ENCODE peak calls at places on chromosomes 16 and 17, in nine cellular contexts. E is breast epithelium; F is uterus; Q is cardiac muscle cell; A is CD8-positive, alpha-beta memory T cell; O is IMR-90; V is mesenchymal stem cell; X is heart right ventricle; L is tibial nerve. T is an unnamed sample.

GRCh38 chr16:83676056-83676455 is 131.7 kb upstream of the HSBP1 start:
- DNase-seq in O (no peak), L (no peak), A (no peak), Q (no peak), X (no peak), V (no peak), E (no peak), F (no peak), T (no peak)

GRCh38 chr16:68444058-68444657 is 4.2 kb downstream of the SMPD3 start:
- DNase-seq in X (peak; percentile 36), O (peak; percentile 21), Q (peak; percentile 59), F (no peak), A (no peak), L (no peak), E (no peak), V (peak; percentile 48), T (peak; percentile 41)

GRCh38 chr16:12902511-12903324 is 1.3 kb downstream of the SHISA9 start:
- DNase-seq in O (no peak), E (no peak), Q (no peak), X (no peak), A (no peak), F (no peak), L (no peak), V (no peak), T (no peak)

GRCh38 chr16:15055141-15056053 is 477 bp downstream of the NTAN1 start:
- DNase-seq in Q (no peak), L (no peak), A (peak; percentile 68), O (peak; percentile 23), X (peak; percentile 54), E (no peak), F (peak; percentile 35), V (peak; percentile 56), T (no peak)

GRCh38 chr17:42518046-42518754 is 17.8 kb upstream of the NAGLU start:
- DNase-seq in E (peak; percentile 89), L (peak; percentile 86), A (no peak), X (peak; percentile 86), V (peak; percentile 98), Q (peak; percentile 97), F (peak; percentile 91), O (peak; percentile 98), T (peak; percentile 73)

GRCh38 chr16:13390093-13390985 is 488.9 kb downstream of the SHISA9 start:
- DNase-seq in L (no peak), Q (no peak), F (no peak), V (no peak), O (no peak), E (no peak), A (no peak), X (no peak), T (no peak)

GRCh38 chr17:46974086-46974485 is 5.0 kb downstream of the RPRML start:
- DNase-seq in E (no peak), V (no peak), F (no peak), A (no peak), Q (no peak), O (no peak), X (no peak), L (no peak), T (no peak)

GRCh38 chr17:58991718-58992331 is 114.9 kb downstream of the TRIM37 start:
- DNase-seq in Q (peak; percentile 11), L (no peak), F (no peak), O (peak; percentile 63), X (no peak), A (no peak), E (no peak), V (peak; percentile 52), T (no peak)

GRCh38 chr17:58318627-58319180 is 9.9 kb downstream of the TSPOAP1 start:
- DNase-seq in V (no peak), F (peak; percentile 3), E (no peak), L (no peak), X (no peak), A (no peak), Q (no peak), O (no peak), T (no peak)

DNA sequence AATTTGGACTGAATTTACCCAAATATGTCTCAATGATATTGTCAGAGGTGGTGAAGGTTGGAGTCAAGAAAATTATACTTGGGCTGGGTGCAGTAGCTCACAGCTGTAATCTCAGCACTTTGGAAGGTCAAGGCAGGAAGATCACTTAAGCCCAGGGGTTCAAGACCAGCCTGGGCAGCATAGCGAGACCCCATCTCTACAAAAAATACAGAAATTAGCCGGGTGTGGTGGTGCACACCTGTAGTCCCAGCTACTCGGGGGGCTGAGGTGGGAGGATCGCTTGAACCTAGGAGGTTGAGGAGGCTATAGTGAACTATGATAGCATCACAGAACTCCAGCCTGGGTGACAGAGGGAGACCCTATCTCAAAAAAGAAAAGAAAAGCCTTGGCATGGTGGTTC is 40.9 kb downstream of the LAT start:
- DNase-seq in V (no peak), F (no peak), A (no peak), E (no peak), Q (no peak), L (no peak), O (no peak), X (no peak), T (no peak)
- H3K27ac ChIP-seq in V (no peak overlapping the region), F (no peak overlapping the region), A (no peak overlapping the region), E (no peak overlapping the region), Q (no peak overlapping the region), L (no peak overlapping the region), O (no peak overlapping the region), X (no peak overlapping the region), T (no peak overlapping the region)

GRCh38 chr17:81516439-81516838 is 3.8 kb upstream of the ACTG1 start:
- DNase-seq in E (no peak), L (no peak), F (peak; percentile 26), A (no peak), Q (no peak), V (no peak), O (no peak), X (no peak), T (no peak)
- H3K4me3 ChIP-seq in E (peak overlapping the region; percentile 79), L (peak overlapping the region; percentile 95), F (peak overlapping the region; percentile 77), A (no peak overlapping the region), Q (no peak overlapping the region), V (peak overlapping the region; percentile 92), O (peak overlapping the region; percentile 87), X (peak overlapping the region; percentile 99), T (no peak overlapping the region)

GRCh38 chr16:64740261-64740660 is 381.6 kb downstream of the CDH11 start:
- DNase-seq in A (no peak), L (no peak), O (no peak), X (no peak), Q (no peak), E (no peak), V (no peak), F (no peak), T (no peak)
- H3K9me3 ChIP-seq in A (no peaks in the 10 kb centered on the region), L (no peaks in the 10 kb centered on the region), O (no peaks in the 10 kb centered on the region), X (no peaks in the 10 kb centered on the region), Q (no peaks in the 10 kb centered on the region), E (peaks cover 7% of the 10 kb centered on the region), V (no peaks in the 10 kb centered on the region), F (no peaks in the 10 kb centered on the region), T (no peaks in the 10 kb centered on the region)

DNA sequence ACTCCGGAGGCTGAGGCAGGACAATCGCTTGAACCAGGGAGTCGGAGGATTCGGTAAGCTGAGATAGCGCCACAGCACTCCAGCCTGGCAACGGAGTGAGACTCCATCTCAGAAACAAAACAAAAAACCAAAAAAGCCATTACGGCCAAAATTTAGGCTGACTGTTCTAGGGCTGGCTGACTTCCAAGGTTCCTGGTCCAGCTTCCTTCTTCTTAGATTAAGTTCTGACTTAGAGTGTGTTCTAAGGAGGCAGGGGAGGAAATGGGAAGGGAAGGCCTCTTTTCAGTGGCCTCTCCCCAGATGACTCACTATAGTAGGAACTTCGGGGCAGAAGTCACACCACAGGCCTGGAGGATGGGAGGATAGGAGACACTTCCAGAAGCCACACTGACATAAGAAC is 27.7 kb upstream of the CLEC18B start:
- DNase-seq in Q (peak; percentile 97), X (peak; percentile 89), O (peak; percentile 95), F (peak; percentile 70), V (peak; percentile 96), L (peak; percentile 78), A (no peak), E (peak; percentile 44), T (peak; percentile 38)
- H3K27ac ChIP-seq in Q (no peak overlapping the region), X (peak overlapping the region; percentile 81), O (peak overlapping the region; percentile 55), F (peak overlapping the region; percentile 81), V (peak overlapping the region; percentile 42), L (peak overlapping the region; percentile 86), A (no peak overlapping the region), E (peak overlapping the region; percentile 70), T (peak overlapping the region; percentile 22)

GRCh38 chr16:1678500-1679098 is 520 bp downstream of the JPT2 start:
- DNase-seq in X (peak; percentile 17), V (peak; percentile 63), E (peak; percentile 59), A (peak; percentile 23), F (peak; percentile 31), L (peak; percentile 16), O (peak; percentile 24), Q (peak; percentile 22), T (peak; percentile 31)

GRCh38 chr16:1681032-1681431 is 3.0 kb downstream of the JPT2 start:
- DNase-seq in O (no peak), A (no peak), E (no peak), Q (no peak), L (no peak), V (no peak), X (no peak), F (no peak), T (no peak)

GRCh38 chr16:1677942-1678499 is at the start of gene JPT2:
- DNase-seq in Q (peak; percentile 98), X (peak; percentile 97), E (peak; percentile 97), O (peak; percentile 95), V (peak; percentile 95), F (peak; percentile 96), L (peak; percentile 91), A (peak; percentile 92), T (peak; percentile 99)

GRCh38 chr16:1677339-1677738 is 740 bp upstream of the JPT2 start:
- DNase-seq in Q (no peak), O (no peak), E (no peak), F (no peak), V (no peak), A (no peak), L (no peak), X (no peak), T (no peak)

DNA sequence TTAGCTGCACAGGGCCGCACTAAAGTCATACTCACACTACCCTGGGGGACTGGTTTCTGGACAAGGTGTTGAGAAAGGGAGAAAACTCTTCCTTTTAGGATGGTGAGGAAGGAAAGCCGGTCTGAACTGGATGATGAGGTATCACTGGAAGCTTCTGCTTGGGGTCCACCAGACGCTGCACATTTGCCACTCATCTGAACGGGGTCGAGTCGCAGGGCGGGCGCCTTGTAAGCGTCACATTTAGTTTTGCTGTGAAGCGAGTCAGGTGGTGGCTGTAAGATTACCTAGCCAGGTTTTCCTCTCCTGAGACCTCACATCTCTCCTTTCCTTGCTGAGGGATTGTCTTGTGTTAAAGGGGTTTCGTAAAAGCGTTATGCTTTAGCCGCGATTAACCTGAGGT is 2.3 kb downstream of the JPT2 start:
- DNase-seq in A (no peak), F (no peak), Q (no peak), X (no peak), L (no peak), E (no peak), V (no peak), O (no peak), T (no peak)
- H3K4me3 ChIP-seq in A (no peak overlapping the region), F (no peak overlapping the region), Q (no peak overlapping the region), X (no peak overlapping the region), L (no peak overlapping the region), E (no peak overlapping the region), V (no peak overlapping the region), O (no peak overlapping the region), T (no peak overlapping the region)

T was measured in A673.